ENCODE peak calls at places on chromosomes 16 and 17, in nine cellular contexts. One of them, this sample, is unnamed.

GRCh38 chr16:55475919-55476318 is 3.1 kb upstream of the MMP2 start:
- DNase-seq in left ventricle myocardium inferior: peak; percentile 37
- DNase-seq in right atrium auricular region: no peak
- DNase-seq in endodermal cell: no peak
- DNase-seq in Peyer's patch: no peak
- DNase-seq in fibroblast of the aortic adventitia: peak; percentile 58
- DNase-seq in ovary: no peak
- DNase-seq in heart right ventricle: no peak
- DNase-seq in vagina: no peak
- DNase-seq in this sample: no peak

GRCh38 chr17:47978324-47978723 is 7.4 kb downstream of the CDK5RAP3 start:
- DNase-seq in heart right ventricle: peak; percentile 42
- DNase-seq in endodermal cell: peak; percentile 95
- DNase-seq in Peyer's patch: peak; percentile 55
- DNase-seq in left ventricle myocardium inferior: peak; percentile 37
- DNase-seq in fibroblast of the aortic adventitia: peak; percentile 68
- DNase-seq in right atrium auricular region: no peak
- DNase-seq in ovary: peak; percentile 31
- DNase-seq in vagina: no peak
- DNase-seq in this sample: peak; percentile 79

GRCh38 chr17:4179071-4179470 is 36.1 kb downstream of the CYB5D2 start:
- DNase-seq in right atrium auricular region: no peak
- DNase-seq in fibroblast of the aortic adventitia: no peak
- DNase-seq in endodermal cell: no peak
- DNase-seq in Peyer's patch: no peak
- DNase-seq in heart right ventricle: no peak
- DNase-seq in left ventricle myocardium inferior: no peak
- DNase-seq in ovary: no peak
- DNase-seq in vagina: no peak
- DNase-seq in this sample: no peak

GRCh38 chr17:41052594-41052993 is 2.4 kb downstream of the KRTAP2-2 start:
- DNase-seq in vagina: no peak
- DNase-seq in endodermal cell: no peak
- DNase-seq in right atrium auricular region: no peak
- DNase-seq in Peyer's patch: no peak
- DNase-seq in heart right ventricle: no peak
- DNase-seq in fibroblast of the aortic adventitia: no peak
- DNase-seq in ovary: no peak
- DNase-seq in left ventricle myocardium inferior: no peak
- DNase-seq in this sample: no peak

GRCh38 chr17:57425903-57426574 is 169.7 kb downstream of the MSI2 start:
- DNase-seq in right atrium auricular region: no peak
- DNase-seq in Peyer's patch: no peak
- DNase-seq in ovary: no peak
- DNase-seq in heart right ventricle: no peak
- DNase-seq in fibroblast of the aortic adventitia: no peak
- DNase-seq in left ventricle myocardium inferior: no peak
- DNase-seq in vagina: no peak
- DNase-seq in endodermal cell: no peak
- DNase-seq in this sample: peak; percentile 61

GRCh38 chr16:80710918-80711317 is 93.5 kb downstream of the CDYL2 start:
- DNase-seq in endodermal cell: no peak
- DNase-seq in ovary: no peak
- DNase-seq in heart right ventricle: no peak
- DNase-seq in vagina: no peak
- DNase-seq in left ventricle myocardium inferior: no peak
- DNase-seq in right atrium auricular region: no peak
- DNase-seq in Peyer's patch: no peak
- DNase-seq in fibroblast of the aortic adventitia: no peak
- DNase-seq in this sample: peak; percentile 65

GRCh38 chr17:52383493-52384100 is 225.1 kb upstream of the CA10 start:
- DNase-seq in right atrium auricular region: no peak
- DNase-seq in vagina: no peak
- DNase-seq in heart right ventricle: peak; percentile 39
- DNase-seq in left ventricle myocardium inferior: no peak
- DNase-seq in fibroblast of the aortic adventitia: no peak
- DNase-seq in endodermal cell: peak; percentile 96
- DNase-seq in Peyer's patch: no peak
- DNase-seq in ovary: no peak
- DNase-seq in this sample: peak; percentile 43

GRCh38 chr16:8887952-8888560 is 5.9 kb downstream of the LITAFD start:
- DNase-seq in heart right ventricle: peak; percentile 71
- DNase-seq in endodermal cell: no peak
- DNase-seq in right atrium auricular region: peak; percentile 82
- DNase-seq in Peyer's patch: no peak
- DNase-seq in fibroblast of the aortic adventitia: peak; percentile 33
- DNase-seq in left ventricle myocardium inferior: peak; percentile 85
- DNase-seq in ovary: no peak
- DNase-seq in vagina: no peak
- DNase-seq in this sample: no peak

GRCh38 chr17:81711814-81712467 is at the start of gene SLC25A10:
- DNase-seq in vagina: no peak
- DNase-seq in Peyer's patch: peak; percentile 77
- DNase-seq in ovary: peak; percentile 72
- DNase-seq in heart right ventricle: peak; percentile 58
- DNase-seq in left ventricle myocardium inferior: peak; percentile 72
- DNase-seq in fibroblast of the aortic adventitia: peak; percentile 51
- DNase-seq in right atrium auricular region: no peak
- DNase-seq in endodermal cell: peak; percentile 89
- DNase-seq in this sample: peak; percentile 92
- TF ChIP-seq CTCF in vagina: no peak
- TF ChIP-seq CTCF in Peyer's patch: peak; percentile 46
- TF ChIP-seq CTCF in ovary: peak; percentile 55
- TF ChIP-seq CTCF in heart right ventricle: no peak
- TF ChIP-seq CTCF in left ventricle myocardium inferior: no peak
- TF ChIP-seq CTCF in fibroblast of the aortic adventitia: no peak
- TF ChIP-seq CTCF in right atrium auricular region: no peak
- TF ChIP-seq CTCF in endodermal cell: no peak
- TF ChIP-seq CTCF in this sample: no peak

DNA sequence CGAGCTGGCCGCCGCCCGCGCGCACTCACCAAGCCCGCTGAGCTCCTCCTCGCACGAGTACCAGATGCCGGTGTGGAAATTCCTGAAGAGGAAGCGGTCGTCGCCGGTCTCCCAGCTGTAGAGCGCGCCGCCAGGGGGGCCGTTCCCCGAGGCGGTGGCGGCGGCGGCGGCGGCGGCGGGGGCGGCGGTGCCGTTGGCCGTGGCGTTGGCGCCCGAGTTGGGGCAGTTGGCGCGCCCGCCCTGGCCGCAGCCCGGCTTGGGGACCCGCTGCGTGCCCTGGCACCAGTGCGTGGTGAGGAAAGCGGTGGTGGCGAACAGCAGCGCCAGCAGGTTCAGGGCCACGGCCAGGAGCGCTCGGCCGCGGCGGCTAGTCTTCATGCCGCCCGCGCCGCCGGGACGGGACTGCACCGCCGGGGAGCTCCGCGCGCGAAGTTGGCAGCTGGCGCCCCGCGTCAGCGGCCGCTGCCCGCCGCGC is 430 bp downstream of the GSG1L start:
- DNase-seq in endodermal cell: peak; percentile 68
- DNase-seq in vagina: no peak
- DNase-seq in left ventricle myocardium inferior: no peak
- DNase-seq in fibroblast of the aortic adventitia: no peak
- DNase-seq in heart right ventricle: no peak
- DNase-seq in Peyer's patch: no peak
- DNase-seq in ovary: no peak
- DNase-seq in right atrium auricular region: no peak
- DNase-seq in this sample: no peak
- H3K4me3 ChIP-seq in endodermal cell: no peak overlapping the region
- H3K4me3 ChIP-seq in vagina: no peak overlapping the region
- H3K4me3 ChIP-seq in left ventricle myocardium inferior: peak overlapping the region; percentile 52
- H3K4me3 ChIP-seq in fibroblast of the aortic adventitia: peak overlapping the region; percentile 17
- H3K4me3 ChIP-seq in heart right ventricle: no peak overlapping the region
- H3K4me3 ChIP-seq in Peyer's patch: no peak overlapping the region
- H3K4me3 ChIP-seq in ovary: no peak overlapping the region
- H3K4me3 ChIP-seq in right atrium auricular region: peak overlapping the region; percentile 48
- H3K4me3 ChIP-seq in this sample: no peak overlapping the region

GRCh38 chr17:78345791-78346494 is 13.9 kb downstream of the SOCS3 start:
- DNase-seq in left ventricle myocardium inferior: no peak
- DNase-seq in heart right ventricle: no peak
- DNase-seq in vagina: no peak
- DNase-seq in endodermal cell: no peak
- DNase-seq in ovary: no peak
- DNase-seq in fibroblast of the aortic adventitia: no peak
- DNase-seq in Peyer's patch: no peak
- DNase-seq in right atrium auricular region: no peak
- DNase-seq in this sample: no peak

GRCh38 chr17:78344666-78345065 is 15.2 kb downstream of the SOCS3 start:
- DNase-seq in fibroblast of the aortic adventitia: no peak
- DNase-seq in left ventricle myocardium inferior: no peak
- DNase-seq in vagina: no peak
- DNase-seq in ovary: no peak
- DNase-seq in right atrium auricular region: no peak
- DNase-seq in endodermal cell: no peak
- DNase-seq in Peyer's patch: no peak
- DNase-seq in heart right ventricle: no peak
- DNase-seq in this sample: no peak

GRCh38 chr17:78343433-78344201 is 16.3 kb downstream of the SOCS3 start:
- DNase-seq in right atrium auricular region: no peak
- DNase-seq in ovary: no peak
- DNase-seq in left ventricle myocardium inferior: no peak
- DNase-seq in fibroblast of the aortic adventitia: no peak
- DNase-seq in vagina: no peak
- DNase-seq in endodermal cell: peak; percentile 64
- DNase-seq in heart right ventricle: no peak
- DNase-seq in Peyer's patch: peak; percentile 91
- DNase-seq in this sample: peak; percentile 81

GRCh38 chr17:78346605-78347250 is 13.1 kb downstream of the SOCS3 start:
- DNase-seq in right atrium auricular region: no peak
- DNase-seq in Peyer's patch: no peak
- DNase-seq in heart right ventricle: no peak
- DNase-seq in vagina: no peak
- DNase-seq in left ventricle myocardium inferior: no peak
- DNase-seq in ovary: no peak
- DNase-seq in endodermal cell: no peak
- DNase-seq in fibroblast of the aortic adventitia: no peak
- DNase-seq in this sample: no peak

DNA sequence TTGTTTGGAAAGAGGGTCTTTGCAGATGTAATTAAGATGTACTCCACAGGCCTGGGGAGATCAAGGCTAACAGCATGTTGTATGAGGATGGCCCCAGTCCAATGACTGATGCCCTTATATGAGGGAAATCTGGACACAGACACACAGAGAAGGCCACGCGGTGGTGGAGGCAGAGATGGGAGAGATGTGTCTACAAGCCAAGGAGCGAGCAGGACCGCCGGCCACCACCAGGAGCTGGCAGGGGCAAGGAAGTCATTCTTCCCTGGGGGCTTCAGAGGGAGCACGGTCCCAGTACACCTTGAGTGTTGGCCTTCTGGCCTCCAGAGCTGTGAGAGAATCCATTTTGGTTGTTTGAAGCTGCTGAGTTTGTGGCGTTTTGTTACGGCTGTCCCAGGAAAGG is 14.7 kb downstream of the SOCS3 start:
- DNase-seq in fibroblast of the aortic adventitia: no peak
- DNase-seq in Peyer's patch: no peak
- DNase-seq in left ventricle myocardium inferior: no peak
- DNase-seq in vagina: no peak
- DNase-seq in endodermal cell: peak; percentile 71
- DNase-seq in right atrium auricular region: no peak
- DNase-seq in ovary: no peak
- DNase-seq in heart right ventricle: no peak
- DNase-seq in this sample: no peak
- TF ChIP-seq CTCF in fibroblast of the aortic adventitia: no peak
- TF ChIP-seq CTCF in Peyer's patch: no peak
- TF ChIP-seq CTCF in left ventricle myocardium inferior: peak; percentile 12
- TF ChIP-seq CTCF in vagina: no peak
- TF ChIP-seq CTCF in endodermal cell: peak; percentile 64
- TF ChIP-seq CTCF in right atrium auricular region: no peak
- TF ChIP-seq CTCF in ovary: no peak
- TF ChIP-seq CTCF in heart right ventricle: no peak
- TF ChIP-seq CTCF in this sample: no peak

GRCh38 chr17:15507896-15508295 is 40.5 kb upstream of the CDRT4 start:
- DNase-seq in heart right ventricle: no peak
- DNase-seq in ovary: no peak
- DNase-seq in Peyer's patch: no peak
- DNase-seq in endodermal cell: no peak
- DNase-seq in fibroblast of the aortic adventitia: no peak
- DNase-seq in left ventricle myocardium inferior: no peak
- DNase-seq in vagina: no peak
- DNase-seq in right atrium auricular region: peak; percentile 38
- DNase-seq in this sample: no peak
- H3K4me3 ChIP-seq in heart right ventricle: no peak overlapping the region
- H3K4me3 ChIP-seq in ovary: no peak overlapping the region
- H3K4me3 ChIP-seq in Peyer's patch: no peak overlapping the region
- H3K4me3 ChIP-seq in endodermal cell: no peak overlapping the region
- H3K4me3 ChIP-seq in fibroblast of the aortic adventitia: no peak overlapping the region
- H3K4me3 ChIP-seq in left ventricle myocardium inferior: no peak overlapping the region
- H3K4me3 ChIP-seq in vagina: no peak overlapping the region
- H3K4me3 ChIP-seq in right atrium auricular region: no peak overlapping the region
- H3K4me3 ChIP-seq in this sample: no peak overlapping the region

GRCh38 chr17:14428640-14429029 is 127.8 kb downstream of the HS3ST3B1 start:
- DNase-seq in endodermal cell: no peak
- DNase-seq in right atrium auricular region: no peak
- DNase-seq in ovary: no peak
- DNase-seq in left ventricle myocardium inferior: no peak
- DNase-seq in vagina: no peak
- DNase-seq in Peyer's patch: peak; percentile 43
- DNase-seq in fibroblast of the aortic adventitia: no peak
- DNase-seq in heart right ventricle: no peak
- DNase-seq in this sample: no peak
- TF ChIP-seq CTCF in endodermal cell: peak; percentile 31
- TF ChIP-seq CTCF in right atrium auricular region: no peak
- TF ChIP-seq CTCF in ovary: no peak
- TF ChIP-seq CTCF in left ventricle myocardium inferior: no peak
- TF ChIP-seq CTCF in vagina: no peak
- TF ChIP-seq CTCF in Peyer's patch: no peak
- TF ChIP-seq CTCF in fibroblast of the aortic adventitia: no peak
- TF ChIP-seq CTCF in heart right ventricle: peak; percentile 16
- TF ChIP-seq CTCF in this sample: no peak

DNA sequence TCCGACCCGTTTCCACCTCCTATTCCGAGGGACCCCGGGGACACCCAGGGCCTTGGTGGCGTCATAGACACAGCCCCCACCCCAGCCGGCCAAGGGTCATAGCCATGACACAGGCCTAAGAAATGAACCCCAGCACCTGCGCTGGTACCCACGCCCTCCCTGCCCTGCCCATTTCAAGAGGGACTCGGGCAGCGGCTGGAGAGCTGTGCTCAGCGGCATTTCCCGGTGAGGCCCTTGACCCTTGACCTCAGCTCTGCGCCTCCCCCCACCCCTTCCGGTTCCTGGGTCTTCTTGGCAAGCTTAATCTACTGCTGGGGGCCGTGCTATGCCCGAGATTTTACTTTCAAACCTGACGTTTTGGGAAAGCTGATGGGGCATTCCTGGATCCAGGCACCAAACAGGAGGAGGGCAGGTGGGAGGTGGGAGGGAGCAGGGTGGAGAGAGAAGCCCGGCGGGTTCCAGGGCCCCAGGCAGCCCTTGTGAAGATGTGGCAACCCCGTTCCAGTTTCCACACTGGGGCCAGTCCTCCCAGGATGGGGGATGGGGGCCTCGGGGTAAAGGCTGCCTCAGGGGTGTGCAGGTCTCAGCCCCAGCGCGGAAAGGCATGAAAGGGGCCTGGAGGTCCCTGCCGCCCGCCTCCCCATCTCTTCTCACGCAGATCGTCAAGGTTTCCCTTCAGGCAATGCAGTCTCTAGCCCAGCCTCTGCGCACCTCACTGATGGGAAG is at the start of gene SLC22A31:
- DNase-seq in Peyer's patch: no peak
- DNase-seq in vagina: no peak
- DNase-seq in endodermal cell: peak; percentile 67
- DNase-seq in heart right ventricle: no peak
- DNase-seq in right atrium auricular region: no peak
- DNase-seq in fibroblast of the aortic adventitia: no peak
- DNase-seq in ovary: no peak
- DNase-seq in left ventricle myocardium inferior: no peak
- DNase-seq in this sample: no peak
- H3K4me3 ChIP-seq in Peyer's patch: peak within 1 kb of the TSS; percentile 41
- H3K4me3 ChIP-seq in vagina: peak within 1 kb of the TSS; percentile 7
- H3K4me3 ChIP-seq in endodermal cell: no peak within 1 kb of the TSS
- H3K4me3 ChIP-seq in heart right ventricle: peak within 1 kb of the TSS; percentile 13
- H3K4me3 ChIP-seq in right atrium auricular region: no peak within 1 kb of the TSS
- H3K4me3 ChIP-seq in fibroblast of the aortic adventitia: peak within 1 kb of the TSS; percentile 54
- H3K4me3 ChIP-seq in ovary: peak within 1 kb of the TSS; percentile 28
- H3K4me3 ChIP-seq in left ventricle myocardium inferior: peak within 1 kb of the TSS; percentile 51
- H3K4me3 ChIP-seq in this sample: no peak within 1 kb of the TSS

This sample was measured in GM12865.